ENCODE peak calls at places on chromosomes 13 and 19, in six cellular contexts. B is H1, M is nucleus accumbens, H is right lobe of liver, R is ELR, A is colonic mucosa. F is an unnamed sample.

GRCh38 chr19:33675501-33676124 is 53.9 kb downstream of the CHST8 start:
- DNase-seq in M (no peak), A (no peak), H (no peak), B (no peak), R (no peak), F (no peak)

GRCh38 chr19:49128545-49129237 is 9.3 kb downstream of the PPFIA3 start:
- DNase-seq in M (no peak), H (no peak), A (no peak), B (no peak), R (no peak), F (no peak)

GRCh38 chr13:77002590-77003190 is 10.8 kb downstream of the CLN5 start:
- DNase-seq in B (no peak), A (no peak), R (peak), M (no peak), H (no peak), F (no peak)

GRCh38 chr19:16217671-16218464 is 20.2 kb downstream of the AP1M1 start:
- DNase-seq in H (no peak), M (no peak), R (no peak), A (no peak), B (no peak), F (no peak)

GRCh38 chr13:42110410-42111155 is 62.1 kb downstream of the DGKH start:
- DNase-seq in H (no peak), R (peak), A (peak), M (no peak), B (no peak), F (no peak)

GRCh38 chr13:99015606-99016520 is 38.0 kb upstream of the DOCK9 start:
- DNase-seq in A (no peak), M (no peak), R (no peak), H (no peak), B (no peak), F (no peak)

GRCh38 chr19:48539503-48540096 is 12.4 kb upstream of the SULT2B1 start:
- DNase-seq in B (no peak), A (peak), H (no peak), M (no peak), R (peak), F (no peak)

GRCh38 chr13:99265162-99265822 is 7.1 kb upstream of the GPR18 start:
- DNase-seq in M (no peak), H (no peak), A (no peak), R (no peak), B (no peak), F (no peak)

GRCh38 chr19:29771708-29772415 is 39.9 kb upstream of the CCNE1 start:
- DNase-seq in R (peak), M (no peak), H (peak), B (peak), A (peak), F (no peak)

GRCh38 chr19:6020166-6020967 is 42.4 kb upstream of the RANBP3 start:
- DNase-seq in A (no peak), H (no peak), B (no peak), R (no peak), M (no peak), F (no peak)

GRCh38 chr13:75425216-75426009 is 56.6 kb downstream of the TBC1D4 start:
- DNase-seq in R (no peak), B (no peak), A (no peak), M (no peak), H (no peak), F (no peak)

GRCh38 chr19:20661150-20661819 is at the start of gene ZNF626:
- DNase-seq in R (peak), H (peak), B (peak), M (peak), A (peak), F (peak)

GRCh38 chr19:3836887-3837286 is 32.0 kb downstream of the ZFR2 start:
- DNase-seq in A (no peak), M (no peak), B (no peak), H (no peak), R (no peak), F (no peak)

GRCh38 chr19:17847538-17848366 is at the start of gene JAK3:
- DNase-seq in A (no peak), B (peak), R (peak), H (peak), M (peak), F (no peak)

GRCh38 chr13:29436291-29436690 is 159.2 kb downstream of the SLC7A1 start:
- DNase-seq in R (peak), A (no peak), H (no peak), M (no peak), B (no peak), F (no peak)